ENCODE peak calls at places on chromosomes 2 and 18, in ten cellular contexts. One of them, this sample, is unnamed.

GRCh38 chr2:151437630-151438029 is 27.9 kb downstream of the RIF1 start:
- DNase-seq in GM23338: peak; percentile 30
- DNase-seq in PC-3: peak; percentile 61
- DNase-seq in progenitor cell of endocrine pancreas: no peak
- DNase-seq in fibroblast of mammary gland: peak; percentile 44
- DNase-seq in GM10248: peak; percentile 28
- DNase-seq in HL-60: peak; percentile 3
- DNase-seq in MCF 10A: peak; percentile 32
- DNase-seq in Peyer's patch: no peak
- DNase-seq in lower lobe of right lung: no peak
- DNase-seq in this sample: no peak

GRCh38 chr2:73896362-73897239 is 3.8 kb downstream of the ACTG2 start:
- DNase-seq in GM23338: peak; percentile 13
- DNase-seq in PC-3: no peak
- DNase-seq in progenitor cell of endocrine pancreas: no peak
- DNase-seq in fibroblast of mammary gland: peak; percentile 96
- DNase-seq in GM10248: no peak
- DNase-seq in HL-60: peak; percentile 8
- DNase-seq in MCF 10A: no peak
- DNase-seq in Peyer's patch: peak; percentile 53
- DNase-seq in lower lobe of right lung: no peak
- DNase-seq in this sample: no peak

GRCh38 chr2:98350411-98350810 is 4.2 kb downstream of the CNGA3 start:
- DNase-seq in GM23338: no peak
- DNase-seq in PC-3: no peak
- DNase-seq in progenitor cell of endocrine pancreas: no peak
- DNase-seq in fibroblast of mammary gland: no peak
- DNase-seq in GM10248: no peak
- DNase-seq in HL-60: no peak
- DNase-seq in MCF 10A: no peak
- DNase-seq in Peyer's patch: no peak
- DNase-seq in lower lobe of right lung: no peak
- DNase-seq in this sample: no peak

GRCh38 chr2:140384946-140385345 is 1604.8 kb upstream of the NXPH2 start:
- DNase-seq in GM23338: no peak
- DNase-seq in PC-3: no peak
- DNase-seq in progenitor cell of endocrine pancreas: no peak
- DNase-seq in fibroblast of mammary gland: no peak
- DNase-seq in GM10248: no peak
- DNase-seq in HL-60: no peak
- DNase-seq in MCF 10A: no peak
- DNase-seq in Peyer's patch: no peak
- DNase-seq in lower lobe of right lung: no peak
- DNase-seq in this sample: no peak

GRCh38 chr2:16226942-16227664 is 286.8 kb downstream of the MYCN start:
- DNase-seq in GM23338: peak; percentile 22
- DNase-seq in PC-3: no peak
- DNase-seq in progenitor cell of endocrine pancreas: no peak
- DNase-seq in fibroblast of mammary gland: no peak
- DNase-seq in GM10248: no peak
- DNase-seq in HL-60: no peak
- DNase-seq in MCF 10A: no peak
- DNase-seq in Peyer's patch: no peak
- DNase-seq in lower lobe of right lung: no peak
- DNase-seq in this sample: no peak

GRCh38 chr2:210938228-210938627 is 381.8 kb downstream of the CPS1 start:
- DNase-seq in GM23338: peak; percentile 22
- DNase-seq in PC-3: no peak
- DNase-seq in progenitor cell of endocrine pancreas: no peak
- DNase-seq in fibroblast of mammary gland: no peak
- DNase-seq in GM10248: no peak
- DNase-seq in HL-60: no peak
- DNase-seq in MCF 10A: no peak
- DNase-seq in Peyer's patch: no peak
- DNase-seq in lower lobe of right lung: no peak
- DNase-seq in this sample: no peak

GRCh38 chr2:42513252-42513918 is 19.6 kb upstream of the KCNG3 start:
- DNase-seq in GM23338: peak; percentile 95
- DNase-seq in PC-3: peak; percentile 78
- DNase-seq in progenitor cell of endocrine pancreas: no peak
- DNase-seq in fibroblast of mammary gland: peak; percentile 71
- DNase-seq in GM10248: peak; percentile 35
- DNase-seq in HL-60: peak; percentile 38
- DNase-seq in MCF 10A: peak; percentile 80
- DNase-seq in Peyer's patch: peak; percentile 50
- DNase-seq in lower lobe of right lung: no peak
- DNase-seq in this sample: no peak

GRCh38 chr2:88540346-88540745 is 86.9 kb downstream of the EIF2AK3 start:
- DNase-seq in GM23338: no peak
- DNase-seq in PC-3: peak; percentile 38
- DNase-seq in progenitor cell of endocrine pancreas: no peak
- DNase-seq in fibroblast of mammary gland: peak; percentile 74
- DNase-seq in GM10248: no peak
- DNase-seq in HL-60: no peak
- DNase-seq in MCF 10A: peak; percentile 88
- DNase-seq in Peyer's patch: no peak
- DNase-seq in lower lobe of right lung: no peak
- DNase-seq in this sample: no peak

GRCh38 chr2:78455586-78455985 is 569.9 kb upstream of the REG3G start:
- DNase-seq in GM23338: no peak
- DNase-seq in PC-3: no peak
- DNase-seq in progenitor cell of endocrine pancreas: no peak
- DNase-seq in fibroblast of mammary gland: no peak
- DNase-seq in GM10248: no peak
- DNase-seq in HL-60: no peak
- DNase-seq in MCF 10A: no peak
- DNase-seq in Peyer's patch: no peak
- DNase-seq in lower lobe of right lung: no peak
- DNase-seq in this sample: no peak

GRCh38 chr18:74163019-74163656 is 14.8 kb downstream of the TIMM21 start:
- DNase-seq in GM23338: no peak
- DNase-seq in PC-3: no peak
- DNase-seq in progenitor cell of endocrine pancreas: no peak
- DNase-seq in fibroblast of mammary gland: no peak
- DNase-seq in GM10248: peak; percentile 34
- DNase-seq in HL-60: peak; percentile 75
- DNase-seq in MCF 10A: no peak
- DNase-seq in Peyer's patch: no peak
- DNase-seq in lower lobe of right lung: no peak
- DNase-seq in this sample: no peak

GRCh38 chr2:224793961-224794360 is 77.8 kb upstream of the CCDC195 start:
- DNase-seq in GM23338: no peak
- DNase-seq in PC-3: no peak
- DNase-seq in progenitor cell of endocrine pancreas: no peak
- DNase-seq in fibroblast of mammary gland: peak; percentile 65
- DNase-seq in GM10248: no peak
- DNase-seq in HL-60: no peak
- DNase-seq in MCF 10A: no peak
- DNase-seq in Peyer's patch: no peak
- DNase-seq in lower lobe of right lung: no peak
- DNase-seq in this sample: no peak

GRCh38 chr2:119760876-119761275 is 1.2 kb downstream of the PTPN4 start:
- DNase-seq in GM23338: no peak
- DNase-seq in PC-3: peak; percentile 42
- DNase-seq in progenitor cell of endocrine pancreas: no peak
- DNase-seq in fibroblast of mammary gland: peak; percentile 46
- DNase-seq in GM10248: no peak
- DNase-seq in HL-60: no peak
- DNase-seq in MCF 10A: peak; percentile 47
- DNase-seq in Peyer's patch: no peak
- DNase-seq in lower lobe of right lung: no peak
- DNase-seq in this sample: no peak

GRCh38 chr2:30217644-30218361 is 13.5 kb upstream of the LBH start:
- DNase-seq in GM23338: peak; percentile 17
- DNase-seq in PC-3: peak; percentile 91
- DNase-seq in progenitor cell of endocrine pancreas: peak; percentile 56
- DNase-seq in fibroblast of mammary gland: no peak
- DNase-seq in GM10248: no peak
- DNase-seq in HL-60: no peak
- DNase-seq in MCF 10A: peak; percentile 69
- DNase-seq in Peyer's patch: peak; percentile 79
- DNase-seq in lower lobe of right lung: peak; percentile 77
- DNase-seq in this sample: no peak

GRCh38 chr2:196322963-196323810 is 151.8 kb upstream of the STK17B start:
- DNase-seq in GM23338: no peak
- DNase-seq in PC-3: peak; percentile 23
- DNase-seq in progenitor cell of endocrine pancreas: no peak
- DNase-seq in fibroblast of mammary gland: peak; percentile 66
- DNase-seq in GM10248: no peak
- DNase-seq in HL-60: no peak
- DNase-seq in MCF 10A: no peak
- DNase-seq in Peyer's patch: no peak
- DNase-seq in lower lobe of right lung: no peak
- DNase-seq in this sample: no peak

GRCh38 chr2:239146011-239146641 is 254.7 kb downstream of the HDAC4 start:
- DNase-seq in GM23338: no peak
- DNase-seq in PC-3: no peak
- DNase-seq in progenitor cell of endocrine pancreas: no peak
- DNase-seq in fibroblast of mammary gland: no peak
- DNase-seq in GM10248: peak; percentile 45
- DNase-seq in HL-60: no peak
- DNase-seq in MCF 10A: no peak
- DNase-seq in Peyer's patch: no peak
- DNase-seq in lower lobe of right lung: peak; percentile 40
- DNase-seq in this sample: peak; percentile 7

GRCh38 chr2:140580799-140581198 is 1550.0 kb downstream of the LRP1B start:
- DNase-seq in GM23338: no peak
- DNase-seq in PC-3: no peak
- DNase-seq in progenitor cell of endocrine pancreas: no peak
- DNase-seq in fibroblast of mammary gland: peak; percentile 30
- DNase-seq in GM10248: no peak
- DNase-seq in HL-60: no peak
- DNase-seq in MCF 10A: no peak
- DNase-seq in Peyer's patch: no peak
- DNase-seq in lower lobe of right lung: no peak
- DNase-seq in this sample: no peak

GRCh38 chr2:46029332-46029811 is 267.8 kb upstream of the EPAS1 start:
- DNase-seq in GM23338: no peak
- DNase-seq in PC-3: peak; percentile 56
- DNase-seq in progenitor cell of endocrine pancreas: no peak
- DNase-seq in fibroblast of mammary gland: peak; percentile 15
- DNase-seq in GM10248: no peak
- DNase-seq in HL-60: no peak
- DNase-seq in MCF 10A: peak; percentile 2
- DNase-seq in Peyer's patch: no peak
- DNase-seq in lower lobe of right lung: no peak
- DNase-seq in this sample: no peak
- TF ChIP-seq CTCF in GM23338: peak; percentile 40
- TF ChIP-seq CTCF in PC-3: peak; percentile 63
- TF ChIP-seq CTCF in progenitor cell of endocrine pancreas: no peak
- TF ChIP-seq CTCF in fibroblast of mammary gland: peak; percentile 13
- TF ChIP-seq CTCF in GM10248: peak; percentile 10
- TF ChIP-seq CTCF in HL-60: no peak
- TF ChIP-seq CTCF in MCF 10A: no peak
- TF ChIP-seq CTCF in Peyer's patch: no peak
- TF ChIP-seq CTCF in lower lobe of right lung: peak; percentile 14
- TF ChIP-seq CTCF in this sample: no peak

DNA sequence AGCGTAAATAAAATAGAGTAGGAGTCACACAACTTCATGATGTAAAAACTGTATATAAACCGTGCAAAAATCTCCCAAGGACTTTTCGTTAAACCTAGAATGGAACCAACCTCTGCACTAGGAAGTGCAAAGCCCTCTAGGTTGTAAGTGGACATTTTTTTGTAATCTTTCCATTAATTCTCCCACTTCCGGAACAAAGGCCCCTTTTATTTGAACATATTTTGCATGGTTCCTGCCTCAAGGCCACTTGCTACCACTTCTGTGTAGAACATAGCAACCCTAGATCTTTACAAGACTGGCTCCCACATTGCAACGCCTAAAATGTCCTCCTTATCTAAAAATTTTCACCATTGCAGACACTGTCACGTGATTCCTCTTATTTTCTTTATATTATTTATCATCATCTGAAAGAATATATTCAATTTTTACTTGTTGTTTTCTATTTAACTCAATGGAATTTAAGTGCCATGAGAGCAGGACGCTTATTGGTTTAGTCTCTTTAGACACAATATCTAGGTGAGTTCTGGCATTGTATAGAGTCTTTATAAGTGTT is 249.6 kb upstream of the TMEFF2 start:
- DNase-seq in GM23338: no peak
- DNase-seq in PC-3: no peak
- DNase-seq in progenitor cell of endocrine pancreas: no peak
- DNase-seq in fibroblast of mammary gland: no peak
- DNase-seq in GM10248: no peak
- DNase-seq in HL-60: no peak
- DNase-seq in MCF 10A: no peak
- DNase-seq in Peyer's patch: no peak
- DNase-seq in lower lobe of right lung: no peak
- DNase-seq in this sample: no peak
- TF ChIP-seq CTCF in GM23338: no peak
- TF ChIP-seq CTCF in PC-3: no peak
- TF ChIP-seq CTCF in progenitor cell of endocrine pancreas: no peak
- TF ChIP-seq CTCF in fibroblast of mammary gland: no peak
- TF ChIP-seq CTCF in GM10248: no peak
- TF ChIP-seq CTCF in HL-60: no peak
- TF ChIP-seq CTCF in MCF 10A: no peak
- TF ChIP-seq CTCF in Peyer's patch: no peak
- TF ChIP-seq CTCF in lower lobe of right lung: no peak
- TF ChIP-seq CTCF in this sample: no peak

DNA sequence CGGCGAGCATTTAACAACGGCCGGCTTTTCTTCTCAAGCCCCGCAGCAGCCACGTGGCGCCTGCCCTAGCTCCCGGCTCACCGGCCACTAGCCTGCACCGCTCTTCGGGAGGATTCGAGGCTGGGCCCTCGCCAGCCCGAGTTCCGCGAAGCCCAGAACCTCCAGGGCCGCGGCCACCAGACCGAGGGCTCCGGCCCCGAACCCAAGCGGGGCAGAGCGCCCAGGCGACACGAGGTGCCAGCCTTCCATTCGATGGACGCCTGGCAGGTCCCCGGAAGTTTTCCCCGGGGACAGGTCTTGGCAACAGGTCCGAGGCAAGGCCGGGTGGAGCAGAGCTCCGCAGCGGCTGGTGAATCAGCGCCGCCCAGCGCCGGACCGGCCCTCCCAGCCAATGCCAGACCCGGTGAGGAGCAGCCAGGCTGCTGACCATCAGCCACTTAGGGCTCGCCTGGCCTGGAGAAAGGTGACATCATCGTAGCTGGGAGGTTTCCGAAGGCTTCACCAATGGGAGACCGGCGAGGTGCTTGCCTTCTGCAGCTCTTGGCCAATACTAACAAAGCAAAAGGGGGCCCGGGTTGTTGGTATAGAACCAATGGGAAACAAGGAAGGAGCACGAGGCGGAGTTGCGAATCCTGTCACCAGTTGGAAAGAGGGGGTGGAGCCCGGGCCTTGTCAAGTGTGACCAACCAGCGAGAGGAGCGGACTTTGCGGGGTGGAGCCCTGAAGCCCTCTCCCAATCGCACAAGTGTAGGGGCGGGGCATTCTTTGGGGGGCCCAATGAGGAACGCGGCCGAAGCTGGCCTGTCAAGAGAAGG is 467 bp upstream of the MXD1 start:
- DNase-seq in GM23338: peak; percentile 100
- DNase-seq in PC-3: peak; percentile 99
- DNase-seq in progenitor cell of endocrine pancreas: peak; percentile 99
- DNase-seq in fibroblast of mammary gland: peak; percentile 100
- DNase-seq in GM10248: peak; percentile 98
- DNase-seq in HL-60: peak; percentile 100
- DNase-seq in MCF 10A: peak; percentile 100
- DNase-seq in Peyer's patch: peak; percentile 100
- DNase-seq in lower lobe of right lung: peak; percentile 100
- DNase-seq in this sample: peak; percentile 99
- TF ChIP-seq CTCF in GM23338: no peak
- TF ChIP-seq CTCF in PC-3: peak; percentile 43
- TF ChIP-seq CTCF in progenitor cell of endocrine pancreas: peak; percentile 13
- TF ChIP-seq CTCF in fibroblast of mammary gland: no peak
- TF ChIP-seq CTCF in GM10248: peak; percentile 43
- TF ChIP-seq CTCF in HL-60: no peak
- TF ChIP-seq CTCF in MCF 10A: no peak
- TF ChIP-seq CTCF in Peyer's patch: peak; percentile 43
- TF ChIP-seq CTCF in lower lobe of right lung: peak; percentile 43
- TF ChIP-seq CTCF in this sample: no peak

GRCh38 chr2:165074323-165074722 is 119.0 kb upstream of the SLC38A11 start:
- DNase-seq in GM23338: no peak
- DNase-seq in PC-3: no peak
- DNase-seq in progenitor cell of endocrine pancreas: no peak
- DNase-seq in fibroblast of mammary gland: no peak
- DNase-seq in GM10248: no peak
- DNase-seq in HL-60: no peak
- DNase-seq in MCF 10A: no peak
- DNase-seq in Peyer's patch: no peak
- DNase-seq in lower lobe of right lung: peak; percentile 22
- DNase-seq in this sample: no peak
- TF ChIP-seq CTCF in GM23338: no peak
- TF ChIP-seq CTCF in PC-3: no peak
- TF ChIP-seq CTCF in progenitor cell of endocrine pancreas: no peak
- TF ChIP-seq CTCF in fibroblast of mammary gland: no peak
- TF ChIP-seq CTCF in GM10248: no peak
- TF ChIP-seq CTCF in HL-60: no peak
- TF ChIP-seq CTCF in MCF 10A: no peak
- TF ChIP-seq CTCF in Peyer's patch: no peak
- TF ChIP-seq CTCF in lower lobe of right lung: no peak
- TF ChIP-seq CTCF in this sample: no peak